ENCODE peak calls at places on chromosomes 1 and 21, in nine cellular contexts. One of them, this sample, is unnamed.

GRCh38 chr1:85544689-85545203 is 35.8 kb upstream of the CCN1 start:
- DNase-seq in heart right ventricle: no peak
- DNase-seq in activated T-helper 1 cell treated with anti-CD3 and anti-CD28 coated beads, Interleukin-12 subunit alpha, Interleukin-12 subunit beta, Interleukin-2, Interleukin-4 antibody, amounts not matched to agents 30 ng/mL and 10 ng/mL and 1 ng/mL, durations not matched to agents 14 hours and 24 hours and 36 hours: no peak
- DNase-seq in epithelial cell of esophagus: peak
- DNase-seq in activated CD4-positive, alpha-beta T cell treated with anti-CD3 and anti-CD28 coated beads, Interleukin-2, amount 10 ng/mL, durations not matched to agents 7 days and 5 days: no peak
- DNase-seq in 8988T: no peak
- DNase-seq in nephron progenitor cell: peak
- DNase-seq in left cardiac atrium: no peak
- DNase-seq in iPS-NIHi11: peak
- DNase-seq in this sample: no peak

GRCh38 chr1:202306535-202307345 is 35.0 kb downstream of the UBE2T start:
- DNase-seq in heart right ventricle: no peak
- DNase-seq in activated T-helper 1 cell treated with anti-CD3 and anti-CD28 coated beads, Interleukin-12 subunit alpha, Interleukin-12 subunit beta, Interleukin-2, Interleukin-4 antibody, amounts not matched to agents 30 ng/mL and 10 ng/mL and 1 ng/mL, durations not matched to agents 14 hours and 24 hours and 36 hours: no peak
- DNase-seq in epithelial cell of esophagus: no peak
- DNase-seq in activated CD4-positive, alpha-beta T cell treated with anti-CD3 and anti-CD28 coated beads, Interleukin-2, amount 10 ng/mL, durations not matched to agents 7 days and 5 days: no peak
- DNase-seq in 8988T: no peak
- DNase-seq in nephron progenitor cell: no peak
- DNase-seq in left cardiac atrium: no peak
- DNase-seq in iPS-NIHi11: no peak
- DNase-seq in this sample: no peak

GRCh38 chr1:159867322-159868064 is 5.0 kb upstream of the VSIG8 start:
- DNase-seq in heart right ventricle: no peak
- DNase-seq in activated T-helper 1 cell treated with anti-CD3 and anti-CD28 coated beads, Interleukin-12 subunit alpha, Interleukin-12 subunit beta, Interleukin-2, Interleukin-4 antibody, amounts not matched to agents 30 ng/mL and 10 ng/mL and 1 ng/mL, durations not matched to agents 14 hours and 24 hours and 36 hours: no peak
- DNase-seq in epithelial cell of esophagus: peak
- DNase-seq in activated CD4-positive, alpha-beta T cell treated with anti-CD3 and anti-CD28 coated beads, Interleukin-2, amount 10 ng/mL, durations not matched to agents 7 days and 5 days: no peak
- DNase-seq in 8988T: no peak
- DNase-seq in nephron progenitor cell: peak
- DNase-seq in left cardiac atrium: no peak
- DNase-seq in iPS-NIHi11: peak
- DNase-seq in this sample: no peak

GRCh38 chr1:234628099-234628498 is 18.1 kb upstream of the IRF2BP2 start:
- DNase-seq in heart right ventricle: no peak
- DNase-seq in activated T-helper 1 cell treated with anti-CD3 and anti-CD28 coated beads, Interleukin-12 subunit alpha, Interleukin-12 subunit beta, Interleukin-2, Interleukin-4 antibody, amounts not matched to agents 30 ng/mL and 10 ng/mL and 1 ng/mL, durations not matched to agents 14 hours and 24 hours and 36 hours: no peak
- DNase-seq in epithelial cell of esophagus: peak
- DNase-seq in activated CD4-positive, alpha-beta T cell treated with anti-CD3 and anti-CD28 coated beads, Interleukin-2, amount 10 ng/mL, durations not matched to agents 7 days and 5 days: no peak
- DNase-seq in 8988T: no peak
- DNase-seq in nephron progenitor cell: no peak
- DNase-seq in left cardiac atrium: no peak
- DNase-seq in iPS-NIHi11: no peak
- DNase-seq in this sample: no peak

GRCh38 chr1:116821763-116822162 is 67.5 kb downstream of the CD2 start:
- DNase-seq in heart right ventricle: no peak
- DNase-seq in activated T-helper 1 cell treated with anti-CD3 and anti-CD28 coated beads, Interleukin-12 subunit alpha, Interleukin-12 subunit beta, Interleukin-2, Interleukin-4 antibody, amounts not matched to agents 30 ng/mL and 10 ng/mL and 1 ng/mL, durations not matched to agents 14 hours and 24 hours and 36 hours: no peak
- DNase-seq in epithelial cell of esophagus: no peak
- DNase-seq in activated CD4-positive, alpha-beta T cell treated with anti-CD3 and anti-CD28 coated beads, Interleukin-2, amount 10 ng/mL, durations not matched to agents 7 days and 5 days: no peak
- DNase-seq in 8988T: no peak
- DNase-seq in nephron progenitor cell: no peak
- DNase-seq in left cardiac atrium: no peak
- DNase-seq in iPS-NIHi11: no peak
- DNase-seq in this sample: no peak

GRCh38 chr1:151008244-151009205 is at the start of gene PRUNE1:
- DNase-seq in heart right ventricle: peak
- DNase-seq in activated T-helper 1 cell treated with anti-CD3 and anti-CD28 coated beads, Interleukin-12 subunit alpha, Interleukin-12 subunit beta, Interleukin-2, Interleukin-4 antibody, amounts not matched to agents 30 ng/mL and 10 ng/mL and 1 ng/mL, durations not matched to agents 14 hours and 24 hours and 36 hours: peak
- DNase-seq in epithelial cell of esophagus: peak
- DNase-seq in activated CD4-positive, alpha-beta T cell treated with anti-CD3 and anti-CD28 coated beads, Interleukin-2, amount 10 ng/mL, durations not matched to agents 7 days and 5 days: peak
- DNase-seq in 8988T: peak
- DNase-seq in nephron progenitor cell: peak
- DNase-seq in left cardiac atrium: peak
- DNase-seq in iPS-NIHi11: peak
- DNase-seq in this sample: peak

GRCh38 chr1:9606458-9606857 is 17.7 kb downstream of the TMEM201 start:
- DNase-seq in heart right ventricle: no peak
- DNase-seq in activated T-helper 1 cell treated with anti-CD3 and anti-CD28 coated beads, Interleukin-12 subunit alpha, Interleukin-12 subunit beta, Interleukin-2, Interleukin-4 antibody, amounts not matched to agents 30 ng/mL and 10 ng/mL and 1 ng/mL, durations not matched to agents 14 hours and 24 hours and 36 hours: no peak
- DNase-seq in epithelial cell of esophagus: no peak
- DNase-seq in activated CD4-positive, alpha-beta T cell treated with anti-CD3 and anti-CD28 coated beads, Interleukin-2, amount 10 ng/mL, durations not matched to agents 7 days and 5 days: no peak
- DNase-seq in 8988T: no peak
- DNase-seq in nephron progenitor cell: no peak
- DNase-seq in left cardiac atrium: peak
- DNase-seq in iPS-NIHi11: no peak
- DNase-seq in this sample: no peak

GRCh38 chr1:51661081-51661518 is 44.2 kb downstream of the OSBPL9 start:
- DNase-seq in heart right ventricle: no peak
- DNase-seq in activated T-helper 1 cell treated with anti-CD3 and anti-CD28 coated beads, Interleukin-12 subunit alpha, Interleukin-12 subunit beta, Interleukin-2, Interleukin-4 antibody, amounts not matched to agents 30 ng/mL and 10 ng/mL and 1 ng/mL, durations not matched to agents 14 hours and 24 hours and 36 hours: no peak
- DNase-seq in epithelial cell of esophagus: peak
- DNase-seq in activated CD4-positive, alpha-beta T cell treated with anti-CD3 and anti-CD28 coated beads, Interleukin-2, amount 10 ng/mL, durations not matched to agents 7 days and 5 days: no peak
- DNase-seq in 8988T: no peak
- DNase-seq in nephron progenitor cell: no peak
- DNase-seq in left cardiac atrium: no peak
- DNase-seq in iPS-NIHi11: no peak
- DNase-seq in this sample: no peak

GRCh38 chr1:1080122-1080753 is 6.1 kb upstream of the RNF223 start:
- DNase-seq in heart right ventricle: peak
- DNase-seq in activated T-helper 1 cell treated with anti-CD3 and anti-CD28 coated beads, Interleukin-12 subunit alpha, Interleukin-12 subunit beta, Interleukin-2, Interleukin-4 antibody, amounts not matched to agents 30 ng/mL and 10 ng/mL and 1 ng/mL, durations not matched to agents 14 hours and 24 hours and 36 hours: no peak
- DNase-seq in epithelial cell of esophagus: peak
- DNase-seq in activated CD4-positive, alpha-beta T cell treated with anti-CD3 and anti-CD28 coated beads, Interleukin-2, amount 10 ng/mL, durations not matched to agents 7 days and 5 days: no peak
- DNase-seq in 8988T: peak
- DNase-seq in nephron progenitor cell: peak
- DNase-seq in left cardiac atrium: peak
- DNase-seq in iPS-NIHi11: peak
- DNase-seq in this sample: peak

GRCh38 chr1:200753650-200754198 is 15.0 kb downstream of the CAMSAP2 start:
- DNase-seq in heart right ventricle: no peak
- DNase-seq in activated T-helper 1 cell treated with anti-CD3 and anti-CD28 coated beads, Interleukin-12 subunit alpha, Interleukin-12 subunit beta, Interleukin-2, Interleukin-4 antibody, amounts not matched to agents 30 ng/mL and 10 ng/mL and 1 ng/mL, durations not matched to agents 14 hours and 24 hours and 36 hours: no peak
- DNase-seq in epithelial cell of esophagus: no peak
- DNase-seq in activated CD4-positive, alpha-beta T cell treated with anti-CD3 and anti-CD28 coated beads, Interleukin-2, amount 10 ng/mL, durations not matched to agents 7 days and 5 days: no peak
- DNase-seq in 8988T: no peak
- DNase-seq in nephron progenitor cell: no peak
- DNase-seq in left cardiac atrium: no peak
- DNase-seq in iPS-NIHi11: no peak
- DNase-seq in this sample: no peak

GRCh38 chr21:35150562-35151226 is 101.6 kb upstream of the RUNX1 start:
- DNase-seq in heart right ventricle: no peak
- DNase-seq in activated T-helper 1 cell treated with anti-CD3 and anti-CD28 coated beads, Interleukin-12 subunit alpha, Interleukin-12 subunit beta, Interleukin-2, Interleukin-4 antibody, amounts not matched to agents 30 ng/mL and 10 ng/mL and 1 ng/mL, durations not matched to agents 14 hours and 24 hours and 36 hours: no peak
- DNase-seq in epithelial cell of esophagus: peak
- DNase-seq in activated CD4-positive, alpha-beta T cell treated with anti-CD3 and anti-CD28 coated beads, Interleukin-2, amount 10 ng/mL, durations not matched to agents 7 days and 5 days: no peak
- DNase-seq in 8988T: no peak
- DNase-seq in nephron progenitor cell: no peak
- DNase-seq in left cardiac atrium: no peak
- DNase-seq in iPS-NIHi11: no peak
- DNase-seq in this sample: no peak

GRCh38 chr1:44361478-44361877 is 6.4 kb upstream of the ERI3 start:
- DNase-seq in heart right ventricle: no peak
- DNase-seq in activated T-helper 1 cell treated with anti-CD3 and anti-CD28 coated beads, Interleukin-12 subunit alpha, Interleukin-12 subunit beta, Interleukin-2, Interleukin-4 antibody, amounts not matched to agents 30 ng/mL and 10 ng/mL and 1 ng/mL, durations not matched to agents 14 hours and 24 hours and 36 hours: no peak
- DNase-seq in epithelial cell of esophagus: peak
- DNase-seq in activated CD4-positive, alpha-beta T cell treated with anti-CD3 and anti-CD28 coated beads, Interleukin-2, amount 10 ng/mL, durations not matched to agents 7 days and 5 days: no peak
- DNase-seq in 8988T: no peak
- DNase-seq in nephron progenitor cell: no peak
- DNase-seq in left cardiac atrium: no peak
- DNase-seq in iPS-NIHi11: peak
- DNase-seq in this sample: no peak

GRCh38 chr1:113978863-113979702 is at the start of gene OLFML3:
- DNase-seq in heart right ventricle: peak
- DNase-seq in activated T-helper 1 cell treated with anti-CD3 and anti-CD28 coated beads, Interleukin-12 subunit alpha, Interleukin-12 subunit beta, Interleukin-2, Interleukin-4 antibody, amounts not matched to agents 30 ng/mL and 10 ng/mL and 1 ng/mL, durations not matched to agents 14 hours and 24 hours and 36 hours: no peak
- DNase-seq in epithelial cell of esophagus: peak
- DNase-seq in activated CD4-positive, alpha-beta T cell treated with anti-CD3 and anti-CD28 coated beads, Interleukin-2, amount 10 ng/mL, durations not matched to agents 7 days and 5 days: peak
- DNase-seq in 8988T: no peak
- DNase-seq in nephron progenitor cell: peak
- DNase-seq in left cardiac atrium: peak
- DNase-seq in iPS-NIHi11: peak
- DNase-seq in this sample: peak

GRCh38 chr1:47235280-47235679 is 3.3 kb upstream of the TAL1 start:
- DNase-seq in heart right ventricle: peak
- DNase-seq in activated T-helper 1 cell treated with anti-CD3 and anti-CD28 coated beads, Interleukin-12 subunit alpha, Interleukin-12 subunit beta, Interleukin-2, Interleukin-4 antibody, amounts not matched to agents 30 ng/mL and 10 ng/mL and 1 ng/mL, durations not matched to agents 14 hours and 24 hours and 36 hours: no peak
- DNase-seq in epithelial cell of esophagus: no peak
- DNase-seq in activated CD4-positive, alpha-beta T cell treated with anti-CD3 and anti-CD28 coated beads, Interleukin-2, amount 10 ng/mL, durations not matched to agents 7 days and 5 days: no peak
- DNase-seq in 8988T: no peak
- DNase-seq in nephron progenitor cell: peak
- DNase-seq in left cardiac atrium: peak
- DNase-seq in iPS-NIHi11: no peak
- DNase-seq in this sample: no peak

GRCh38 chr1:218718977-218719376 is 373.8 kb downstream of the TGFB2 start:
- DNase-seq in heart right ventricle: no peak
- DNase-seq in activated T-helper 1 cell treated with anti-CD3 and anti-CD28 coated beads, Interleukin-12 subunit alpha, Interleukin-12 subunit beta, Interleukin-2, Interleukin-4 antibody, amounts not matched to agents 30 ng/mL and 10 ng/mL and 1 ng/mL, durations not matched to agents 14 hours and 24 hours and 36 hours: no peak
- DNase-seq in epithelial cell of esophagus: peak
- DNase-seq in activated CD4-positive, alpha-beta T cell treated with anti-CD3 and anti-CD28 coated beads, Interleukin-2, amount 10 ng/mL, durations not matched to agents 7 days and 5 days: no peak
- DNase-seq in 8988T: no peak
- DNase-seq in nephron progenitor cell: no peak
- DNase-seq in left cardiac atrium: no peak
- DNase-seq in iPS-NIHi11: no peak
- DNase-seq in this sample: no peak

GRCh38 chr21:16047857-16048256 is 318.1 kb downstream of the USP25 start:
- DNase-seq in heart right ventricle: no peak
- DNase-seq in activated T-helper 1 cell treated with anti-CD3 and anti-CD28 coated beads, Interleukin-12 subunit alpha, Interleukin-12 subunit beta, Interleukin-2, Interleukin-4 antibody, amounts not matched to agents 30 ng/mL and 10 ng/mL and 1 ng/mL, durations not matched to agents 14 hours and 24 hours and 36 hours: no peak
- DNase-seq in epithelial cell of esophagus: no peak
- DNase-seq in activated CD4-positive, alpha-beta T cell treated with anti-CD3 and anti-CD28 coated beads, Interleukin-2, amount 10 ng/mL, durations not matched to agents 7 days and 5 days: no peak
- DNase-seq in 8988T: no peak
- DNase-seq in nephron progenitor cell: no peak
- DNase-seq in left cardiac atrium: no peak
- DNase-seq in iPS-NIHi11: no peak
- DNase-seq in this sample: no peak

GRCh38 chr1:101284021-101284420 is 47.2 kb downstream of the S1PR1 start:
- DNase-seq in heart right ventricle: no peak
- DNase-seq in activated T-helper 1 cell treated with anti-CD3 and anti-CD28 coated beads, Interleukin-12 subunit alpha, Interleukin-12 subunit beta, Interleukin-2, Interleukin-4 antibody, amounts not matched to agents 30 ng/mL and 10 ng/mL and 1 ng/mL, durations not matched to agents 14 hours and 24 hours and 36 hours: peak
- DNase-seq in epithelial cell of esophagus: no peak
- DNase-seq in activated CD4-positive, alpha-beta T cell treated with anti-CD3 and anti-CD28 coated beads, Interleukin-2, amount 10 ng/mL, durations not matched to agents 7 days and 5 days: peak
- DNase-seq in 8988T: no peak
- DNase-seq in nephron progenitor cell: no peak
- DNase-seq in left cardiac atrium: no peak
- DNase-seq in iPS-NIHi11: no peak
- DNase-seq in this sample: peak